ENCODE peak calls at places on chromosomes 5 and 9, in nine cellular contexts. R is HCT116, G is GM23248, Z is hepatocyte, E is PC-3, B is SK-N-SH, L is PC-9, A is MM.1S, I is Karpas-422. Q is an unnamed sample. For H3K9me2 and H3K9me3, the result is how much of the 10 kb centered on the place peaks cover.

GRCh38 chr9:124511426-124511840 is 4.2 kb upstream of the NR5A1 start:
- DNase-seq in I (no peak), E (no peak), A (no peak), Z (no peak), B (peak), G (no peak), L (no peak), R (no peak), Q (no peak)

GRCh38 chr5:174182111-174182510 is 136.6 kb downstream of the NSG2 start:
- DNase-seq in A (no peak), E (no peak), I (no peak), Z (no peak), B (no peak), R (no peak), L (no peak), G (no peak), Q (no peak)

GRCh38 chr9:69905291-69905690 is 84.7 kb downstream of the CFAP95 start:
- DNase-seq in B (no peak), R (no peak), Z (no peak), I (no peak), A (no peak), G (peak), E (peak), L (no peak), Q (no peak)

GRCh38 chr5:95572016-95572415 is 17.1 kb downstream of the ARSK start:
- DNase-seq in G (no peak), Z (no peak), L (no peak), R (no peak), I (no peak), A (no peak), E (no peak), B (no peak), Q (no peak)

GRCh38 chr9:77435688-77436087 is 212.4 kb downstream of the GNA14 start:
- DNase-seq in Z (no peak), G (peak), A (no peak), R (no peak), L (no peak), B (peak), I (no peak), E (no peak), Q (no peak)

GRCh38 chr5:69213513-69214215 is 21.0 kb upstream of the CDK7 start:
- DNase-seq in Z (peak), R (no peak), G (peak), I (no peak), E (peak), B (no peak), A (no peak), L (no peak), Q (no peak)

GRCh38 chr5:157607371-157608161 is 32.0 kb upstream of the ADAM19 start:
- DNase-seq in L (peak), A (peak), E (peak), G (peak), R (peak), B (no peak), I (no peak), Z (peak), Q (no peak)

GRCh38 chr5:8333977-8334376 is 465.0 kb downstream of the MTRR start:
- DNase-seq in Z (no peak), I (no peak), R (no peak), G (no peak), A (no peak), B (no peak), E (no peak), L (no peak), Q (no peak)

GRCh38 chr5:29114331-29114768 is 2076.0 kb upstream of the CDH9 start:
- DNase-seq in L (peak), E (peak), R (no peak), I (no peak), B (no peak), G (no peak), A (no peak), Z (no peak), Q (no peak)

GRCh38 chr5:87367243-87367642 is 45.5 kb downstream of the CCNH start:
- DNase-seq in Z (no peak), B (no peak), G (no peak), E (no peak), A (no peak), I (no peak), L (no peak), R (no peak), Q (no peak)

GRCh38 chr9:113665756-113666155 is 202.2 kb downstream of the RGS3 start:
- DNase-seq in A (no peak), B (no peak), Z (no peak), E (no peak), G (no peak), I (no peak), R (no peak), L (no peak), Q (no peak)

GRCh38 chr5:91495699-91496098 is 112.6 kb upstream of the ARRDC3 start:
- DNase-seq in E (no peak), R (no peak), B (no peak), A (no peak), Z (no peak), G (no peak), L (no peak), I (no peak), Q (no peak)

GRCh38 chr9:90697782-90698181 is 55.2 kb upstream of the DIRAS2 start:
- DNase-seq in B (no peak), L (no peak), Z (no peak), E (no peak), I (no peak), G (no peak), A (no peak), R (no peak), Q (no peak)

GRCh38 chr5:181204561-181205401 is at the start of gene TRIM7:
- DNase-seq in B (peak), Z (peak), A (no peak), L (peak), E (peak), G (peak), I (no peak), R (no peak), Q (no peak)

GRCh38 chr9:33202552-33203300 is 35.6 kb upstream of the B4GALT1 start:
- DNase-seq in I (peak), L (no peak), A (peak), G (peak), Z (no peak), E (no peak), B (no peak), R (no peak), Q (peak)

GRCh38 chr5:128201065-128201926 is 117.7 kb downstream of the SLC12A2 start:
- DNase-seq in Z (peak), A (peak), R (no peak), L (peak), G (peak), E (peak), I (peak), B (peak), Q (peak)

GRCh38 chr5:137613554-137614265 is 114.6 kb upstream of the SPOCK1 start:
- DNase-seq in I (no peak), A (no peak), E (peak), Z (no peak), L (no peak), G (peak), B (no peak), R (no peak), Q (no peak)

GRCh38 chr5:128121679-128122078 is 38.1 kb downstream of the SLC12A2 start:
- DNase-seq in R (peak), Z (no peak), G (peak), E (peak), A (no peak), I (no peak), L (peak), B (no peak), Q (no peak)

GRCh38 chr5:101160002-101160401 is 256.9 kb upstream of the ST8SIA4 start:
- DNase-seq in R (no peak), E (no peak), I (no peak), G (no peak), B (no peak), L (no peak), A (no peak), Z (no peak), Q (no peak)

GRCh38 chr5:149011084-149011483 is 51.8 kb downstream of the SH3TC2 start:
- DNase-seq in R (no peak), B (no peak), A (no peak), E (peak), L (peak), I (no peak), G (no peak), Z (no peak), Q (no peak)

GRCh38 chr9:91028166-91028827 is 226.7 kb downstream of the SYK start:
- DNase-seq in I (no peak), Z (no peak), G (no peak), A (no peak), R (no peak), L (no peak), B (no peak), E (no peak), Q (no peak)

GRCh38 chr9:79661279-79661678 is 89.5 kb downstream of the TLE4 start:
- DNase-seq in I (no peak), R (no peak), L (no peak), E (no peak), Z (no peak), A (no peak), B (no peak), G (no peak), Q (no peak)

GRCh38 chr9:30065888-30066287 is 2318.6 kb upstream of the ACO1 start:
- DNase-seq in I (no peak), R (peak), G (no peak), Z (no peak), L (no peak), E (peak), A (no peak), B (no peak), Q (no peak)

GRCh38 chr5:154972476-154973080 is 31.7 kb downstream of the MRPL22 start:
- DNase-seq in R (peak), I (peak), E (peak), B (peak), L (peak), G (peak), A (peak), Z (peak), Q (peak)

GRCh38 chr5:74953601-74953960 is 87.4 kb upstream of the FAM169A start:
- DNase-seq in B (no peak), A (no peak), I (no peak), R (no peak), E (no peak), L (no peak), G (no peak), Z (no peak), Q (no peak)

GRCh38 chr9:36946653-36947052 is 87.4 kb downstream of the PAX5 start:
- DNase-seq in B (peak), A (no peak), G (peak), R (no peak), Z (no peak), L (no peak), I (no peak), E (peak), Q (no peak)

GRCh38 chr9:132160802-132161742 is 786 bp upstream of the NTNG2 start:
- DNase-seq in Z (peak), R (no peak), B (peak), L (no peak), G (peak), A (peak), I (no peak), E (peak), Q (peak)

GRCh38 chr9:95784318-95784717 is 91.2 kb upstream of the ERCC6L2 start:
- DNase-seq in I (no peak), B (no peak), Z (no peak), A (no peak), L (no peak), E (no peak), R (no peak), G (no peak), Q (no peak)

GRCh38 chr5:159797566-159797965 is 118.7 kb upstream of the ADRA1B start:
- DNase-seq in E (no peak), Z (no peak), I (no peak), B (no peak), R (no peak), G (no peak), L (no peak), A (no peak), Q (no peak)

GRCh38 chr5:139061274-139061673 is 136.9 kb downstream of the SIL1 start:
- DNase-seq in G (peak), E (peak), R (no peak), I (no peak), A (no peak), Z (peak), L (peak), B (no peak), Q (no peak)

GRCh38 chr5:172873513-172873912 is 39.5 kb downstream of the ERGIC1 start:
- DNase-seq in A (no peak), G (no peak), I (no peak), L (no peak), Z (no peak), E (no peak), B (no peak), R (no peak), Q (no peak)
- H3K27ac ChIP-seq in A (no peak), G (peak), I (no peak), L (no peak), Z (peak), E (no peak), B (peak), R (no peak), Q (no peak)

DNA sequence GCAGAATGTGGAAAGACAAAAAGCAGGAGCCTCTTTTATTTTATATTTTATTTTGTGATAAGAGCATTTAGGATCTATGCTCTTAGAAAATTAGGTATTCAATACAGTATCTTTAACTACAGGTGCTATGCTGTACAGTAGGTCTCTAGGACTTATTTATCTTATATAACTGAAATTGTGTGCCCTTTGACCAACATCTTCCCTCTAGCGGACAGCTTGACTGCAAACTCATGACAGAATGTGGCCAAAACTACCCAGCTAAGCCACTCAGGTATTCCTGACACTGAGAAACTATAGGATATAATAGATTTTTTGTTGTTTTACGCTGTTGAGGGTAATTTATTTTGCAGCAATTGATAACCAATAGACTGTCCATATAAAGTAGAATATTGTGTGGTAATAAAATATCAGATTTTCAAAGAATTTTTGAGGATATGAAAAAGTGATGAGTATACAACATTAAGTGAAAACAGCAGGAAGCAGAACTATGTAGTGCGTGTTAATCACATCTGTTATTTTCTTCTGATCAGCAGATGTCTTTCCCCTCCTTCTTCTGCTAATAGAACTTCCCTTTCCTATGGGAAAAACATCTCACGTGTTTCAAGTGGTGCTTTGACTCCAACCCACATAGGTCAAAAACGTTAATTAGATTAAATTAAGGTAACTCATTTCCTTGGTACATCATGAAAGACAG is 69.9 kb upstream of the SELENOP start:
- DNase-seq in A (no peak), Z (no peak), R (no peak), G (no peak), I (peak), E (no peak), B (no peak), L (no peak), Q (no peak)
- H3K9me2 ChIP-seq in A (under half), Z (under half), R (under half), G (under half), I (under half), E (under half), B (under half), L (under half), Q (under half)

GRCh38 chr9:138116521-138116920 is 238.9 kb downstream of the CACNA1B start:
- DNase-seq in R (no peak), E (no peak), I (peak), L (no peak), G (no peak), A (no peak), B (peak), Z (no peak), Q (no peak)

GRCh38 chr9:138118601-138119071 is 241.1 kb downstream of the CACNA1B start:
- DNase-seq in G (no peak), A (no peak), R (no peak), Z (peak), B (no peak), I (no peak), E (no peak), L (no peak), Q (no peak)

GRCh38 chr9:138119202-138120027 is 241.8 kb downstream of the CACNA1B start:
- DNase-seq in Z (no peak), A (no peak), I (peak), B (no peak), E (no peak), R (no peak), G (no peak), L (no peak), Q (no peak)

GRCh38 chr9:138117101-138117750 is 239.6 kb downstream of the CACNA1B start:
- DNase-seq in G (no peak), B (no peak), I (peak), A (no peak), R (no peak), L (no peak), Z (peak), E (no peak), Q (no peak)

GRCh38 chr9:138117836-138118235 is 240.3 kb downstream of the CACNA1B start:
- DNase-seq in G (no peak), R (no peak), B (no peak), L (no peak), I (no peak), Z (no peak), E (no peak), A (no peak), Q (no peak)
- H3K9me3 ChIP-seq in G (under half), R (under half), B (under half), L (under half), I (under half), Z (under half), E (under half), A (under half), Q (under half)

GRCh38 chr5:17360879-17361278 is 137.2 kb upstream of the TAF11L2 start:
- DNase-seq in B (no peak), Z (no peak), E (no peak), L (no peak), R (no peak), A (no peak), I (no peak), G (no peak), Q (no peak)

GRCh38 chr5:17365326-17365725 is 132.7 kb upstream of the TAF11L2 start:
- DNase-seq in I (no peak), Z (no peak), R (no peak), G (no peak), L (no peak), B (no peak), E (no peak), A (no peak), Q (no peak)

GRCh38 chr5:17361331-17361730 is 136.7 kb upstream of the TAF11L2 start:
- DNase-seq in L (no peak), I (no peak), E (no peak), R (no peak), A (no peak), B (no peak), Z (no peak), G (no peak), Q (no peak)

GRCh38 chr5:17367256-17367845 is 130.7 kb upstream of the TAF11L2 start:
- DNase-seq in B (no peak), L (no peak), I (no peak), E (no peak), G (no peak), Z (no peak), R (no peak), A (no peak), Q (no peak)

GRCh38 chr5:17365756-17366155 is 132.3 kb upstream of the TAF11L2 start:
- DNase-seq in I (no peak), B (no peak), E (peak), L (no peak), Z (peak), G (no peak), A (no peak), R (no peak), Q (no peak)
- H3K27ac ChIP-seq in I (no peak), B (no peak), E (peak), L (no peak), Z (peak), G (no peak), A (no peak), R (no peak), Q (no peak)

GRCh38 chr9:82890865-82891264 is 172.1 kb downstream of the RASEF start:
- DNase-seq in E (no peak), B (no peak), I (no peak), G (no peak), R (no peak), A (no peak), L (no peak), Z (no peak), Q (no peak)

GRCh38 chr9:82891321-82891720 is 171.6 kb downstream of the RASEF start:
- DNase-seq in Z (no peak), L (no peak), I (no peak), G (no peak), A (no peak), R (no peak), E (no peak), B (no peak), Q (no peak)

GRCh38 chr9:82890401-82890800 is 172.5 kb downstream of the RASEF start:
- DNase-seq in I (no peak), G (no peak), L (no peak), A (no peak), Z (no peak), E (no peak), R (no peak), B (no peak), Q (no peak)

DNA sequence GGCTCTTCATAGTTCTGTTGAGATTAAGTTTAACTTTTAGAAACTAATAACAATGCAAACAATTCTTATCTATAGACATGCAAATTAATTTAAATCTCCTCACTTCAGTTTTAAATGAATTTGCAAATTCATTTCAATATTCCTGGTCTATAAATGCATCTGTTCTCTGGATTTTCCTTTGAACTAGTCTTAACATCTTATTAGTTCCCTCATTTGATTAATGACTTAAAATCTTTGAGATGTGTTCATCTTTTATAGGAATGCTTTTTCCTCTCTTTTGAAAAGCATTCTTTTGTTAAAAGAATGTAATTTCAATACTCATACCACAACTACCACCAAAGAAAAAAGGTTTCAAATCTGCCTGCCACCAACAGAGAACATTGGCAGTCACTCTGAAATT is 169.4 kb downstream of the RASEF start:
- DNase-seq in L (no peak), Z (no peak), G (no peak), R (no peak), A (no peak), B (no peak), I (no peak), E (no peak), Q (no peak)
- H3K9me2 ChIP-seq in L (under half), Z (under half), G (under half), R (under half), A (under half), B (under half), I (under half), E (under half), Q (under half)

GRCh38 chr9:21889673-21890072 is 87.2 kb downstream of the MTAP start:
- DNase-seq in I (no peak), E (no peak), R (no peak), B (no peak), L (no peak), G (no peak), A (no peak), Z (no peak), Q (peak)

DNA sequence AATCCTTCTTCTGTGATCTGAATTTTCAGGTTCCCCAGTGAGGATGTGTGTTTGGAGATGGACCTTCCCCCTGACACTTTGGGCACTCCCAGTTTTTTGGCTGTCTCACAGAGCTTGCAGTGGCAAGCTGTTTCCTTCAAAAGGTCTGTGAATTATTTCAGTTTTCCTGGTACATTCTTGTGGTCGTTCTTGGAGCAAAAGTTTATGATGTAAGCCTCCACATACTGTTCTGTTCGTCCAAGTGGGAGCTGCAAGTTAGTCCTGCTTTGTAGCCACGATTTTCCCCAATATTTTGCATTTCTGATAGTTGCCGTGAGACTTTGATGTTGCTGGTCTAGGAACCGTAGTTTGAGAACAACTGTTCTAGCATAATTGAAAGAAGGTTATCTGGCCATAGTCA is 88.3 kb downstream of the MTAP start:
- DNase-seq in Z (no peak), B (no peak), I (no peak), A (no peak), R (no peak), G (no peak), L (no peak), E (no peak), Q (no peak)
- H3K9me3 ChIP-seq in Z (under half), B (under half), I (under half), A (under half), R (under half), G (under half), L (half or more), E (under half), Q (under half)

GRCh38 chr5:117559005-117559844 is 984.6 kb upstream of the SEMA6A start:
- DNase-seq in R (no peak), Z (no peak), I (no peak), L (no peak), B (no peak), A (no peak), G (no peak), E (no peak), Q (no peak)
- H3K27ac ChIP-seq in R (no peak), Z (no peak), I (no peak), L (no peak), B (no peak), A (no peak), G (no peak), E (no peak), Q (no peak)

GRCh38 chr9:82894961-82895902 is 167.7 kb downstream of the RASEF start:
- DNase-seq in L (no peak), G (no peak), E (no peak), B (peak), I (no peak), A (no peak), Z (peak), R (no peak), Q (no peak)
- H3K9me2 ChIP-seq in L (under half), G (under half), E (under half), B (under half), I (under half), A (under half), Z (under half), R (under half), Q (under half)

Q was measured in OCI-LY7.